ENCODE peak calls at places on chromosomes 12 and 14, in four cellular contexts. I, P, Q and J are unnamed samples.
A peak's percentile ranks its signal among the peaks of the same experiment; 100 is the strongest.

GRCh38 chr12:112998997-112999767 is 20.9 kb downstream of the OAS2 start:
- DNase-seq in I (no peak), P (no peak), Q (peak; percentile 23), J (no peak)

GRCh38 chr12:108678070-108678730 is 44.5 kb upstream of the SELPLG start:
- DNase-seq in I (no peak), P (no peak), Q (no peak), J (no peak)

GRCh38 chr14:39739796-39740195 is 307.6 kb upstream of the FBXO33 start:
- DNase-seq in I (no peak), P (no peak), Q (no peak), J (no peak)

GRCh38 chr14:63875311-63875710 is 22.5 kb downstream of the SYNE2 start:
- DNase-seq in I (peak; percentile 82), P (no peak), Q (no peak), J (no peak)

GRCh38 chr12:16323638-16324037 is 23.8 kb upstream of the MGST1 start:
- DNase-seq in I (no peak), P (no peak), Q (no peak), J (no peak)

GRCh38 chr12:49923878-49924610 is 20.3 kb upstream of the FAIM2 start:
- DNase-seq in I (no peak), P (no peak), Q (peak; percentile 22), J (no peak)

GRCh38 chr12:97063292-97063935 is 156.4 kb downstream of the NEDD1 start:
- DNase-seq in I (peak; percentile 54), P (no peak), Q (no peak), J (no peak)

GRCh38 chr14:84490081-84490480 is 1039.9 kb upstream of the FLRT2 start:
- DNase-seq in I (no peak), P (no peak), Q (no peak), J (no peak)

GRCh38 chr14:103576371-103577024 is 13.7 kb downstream of the COA8 start:
- DNase-seq in I (peak; percentile 74), P (peak; percentile 74), Q (peak; percentile 58), J (peak; percentile 96)

GRCh38 chr12:121773011-121773777 is 20.3 kb downstream of the RHOF start:
- DNase-seq in I (peak; percentile 36), P (peak; percentile 72), Q (peak; percentile 92), J (peak; percentile 83)

GRCh38 chr12:49121047-49121696 is 10.0 kb downstream of the TUBA1B start:
- DNase-seq in I (peak; percentile 36), P (peak; percentile 36), Q (peak; percentile 73), J (peak; percentile 83)

GRCh38 chr12:93167841-93168492 is 209.8 kb upstream of the NUDT4 start:
- DNase-seq in I (peak; percentile 46), P (no peak), Q (peak; percentile 64), J (peak; percentile 25)

GRCh38 chr14:50533806-50534205 is 1.4 kb upstream of the MAP4K5 start:
- DNase-seq in I (no peak), P (no peak), Q (no peak), J (no peak)

GRCh38 chr12:16347391-16348298 is at the start of gene MGST1:
- DNase-seq in I (peak; percentile 39), P (peak; percentile 70), Q (peak; percentile 95), J (peak; percentile 72)

GRCh38 chr14:70021548-70021947 is 142.3 kb downstream of the SMOC1 start:
- DNase-seq in I (no peak), P (no peak), Q (no peak), J (no peak)

GRCh38 chr12:103423061-103423473 is 72.7 kb downstream of the C12orf42 start:
- DNase-seq in I (no peak), P (no peak), Q (no peak), J (no peak)

GRCh38 chr12:6851153-6851920 is at the start of gene CDCA3:
- DNase-seq in I (peak; percentile 98), P (peak; percentile 96), Q (peak; percentile 99), J (peak; percentile 100)

GRCh38 chr12:69900720-69901131 is 75.7 kb downstream of the MYRFL start:
- DNase-seq in I (peak; percentile 38), P (peak; percentile 79), Q (peak; percentile 74), J (peak; percentile 83)

GRCh38 chr14:51490205-51490604 is 161.5 kb upstream of the FRMD6 start:
- DNase-seq in I (peak; percentile 67), P (no peak), Q (no peak), J (no peak)

GRCh38 chr14:35695072-35695471 is 114.0 kb downstream of the RALGAPA1 start:
- DNase-seq in I (no peak), P (no peak), Q (no peak), J (no peak)

GRCh38 chr12:42145552-42146215 is 1.0 kb upstream of the GXYLT1 start:
- DNase-seq in I (no peak), P (no peak), Q (peak; percentile 50), J (peak; percentile 71)

GRCh38 chr14:41498959-41499358 is 107.7 kb upstream of the LRFN5 start:
- DNase-seq in I (no peak), P (no peak), Q (no peak), J (peak; percentile 65)

GRCh38 chr14:39977198-39977597 is 545.0 kb upstream of the FBXO33 start:
- DNase-seq in I (no peak), P (no peak), Q (no peak), J (no peak)

GRCh38 chr14:51121096-51121495 is 26.2 kb upstream of the TRIM9 start:
- DNase-seq in I (peak; percentile 4), P (no peak), Q (no peak), J (no peak)

GRCh38 chr12:101001669-101002068 is 207.1 kb downstream of the ANO4 start:
- DNase-seq in I (no peak), P (no peak), Q (no peak), J (no peak)

GRCh38 chr14:78446807-78447206 is 276.6 kb downstream of the NRXN3 start:
- DNase-seq in I (no peak), P (no peak), Q (peak; percentile 32), J (no peak)

GRCh38 chr12:115988193-115988592 is 289.3 kb downstream of the MED13L start:
- DNase-seq in I (no peak), P (no peak), Q (no peak), J (no peak)

GRCh38 chr14:92726135-92726932 is 22.1 kb downstream of the LGMN start:
- DNase-seq in I (peak; percentile 89), P (peak; percentile 73), Q (no peak), J (peak; percentile 92)

GRCh38 chr12:111439657-111440151 is 34.0 kb downstream of the SH2B3 start:
- DNase-seq in I (no peak), P (no peak), Q (peak; percentile 26), J (no peak)

GRCh38 chr12:98745578-98746391 is 100.7 kb downstream of the APAF1 start:
- DNase-seq in I (no peak), P (no peak), Q (peak; percentile 46), J (no peak)

GRCh38 chr14:92687681-92688433 is 60.6 kb downstream of the LGMN start:
- DNase-seq in I (peak; percentile 31), P (peak; percentile 65), Q (peak; percentile 53), J (peak; percentile 28)

GRCh38 chr12:131202592-131203378 is 249.1 kb downstream of the ADGRD1 start:
- DNase-seq in I (no peak), P (no peak), Q (peak; percentile 26), J (no peak)

GRCh38 chr12:109773384-109774011 is 59.7 kb downstream of the TRPV4 start:
- DNase-seq in I (no peak), P (peak; percentile 34), Q (peak; percentile 36), J (peak; percentile 51)

GRCh38 chr14:64704145-64704742 is at the start of gene PLEKHG3:
- DNase-seq in I (peak; percentile 69), P (peak; percentile 84), Q (peak; percentile 78), J (peak; percentile 83)

GRCh38 chr14:95047754-95048153 is 109.6 kb downstream of the DICER1 start:
- DNase-seq in I (no peak), P (no peak), Q (no peak), J (no peak)

GRCh38 chr12:114703060-114703493 is 19.1 kb upstream of the TBX3 start:
- DNase-seq in I (no peak), P (no peak), Q (peak; percentile 48), J (no peak)

GRCh38 chr12:114700392-114701103 is 16.6 kb upstream of the TBX3 start:
- DNase-seq in I (no peak), P (no peak), Q (peak; percentile 45), J (no peak)

GRCh38 chr12:114702462-114702861 is 18.5 kb upstream of the TBX3 start:
- DNase-seq in I (no peak), P (no peak), Q (no peak), J (no peak)

GRCh38 chr12:114701553-114701952 is 17.6 kb upstream of the TBX3 start:
- DNase-seq in I (no peak), P (no peak), Q (no peak), J (no peak)

GRCh38 chr12:114701104-114701414 is 17.1 kb upstream of the TBX3 start:
- DNase-seq in I (no peak), P (no peak), Q (no peak), J (no peak)
- H3K27me3 ChIP-seq in I (peaks cover 73% of the 10 kb centered on the region), P (peaks cover 37% of the 10 kb centered on the region), Q (peaks cover 81% of the 10 kb centered on the region), J (peaks cover 36% of the 10 kb centered on the region)

DNA sequence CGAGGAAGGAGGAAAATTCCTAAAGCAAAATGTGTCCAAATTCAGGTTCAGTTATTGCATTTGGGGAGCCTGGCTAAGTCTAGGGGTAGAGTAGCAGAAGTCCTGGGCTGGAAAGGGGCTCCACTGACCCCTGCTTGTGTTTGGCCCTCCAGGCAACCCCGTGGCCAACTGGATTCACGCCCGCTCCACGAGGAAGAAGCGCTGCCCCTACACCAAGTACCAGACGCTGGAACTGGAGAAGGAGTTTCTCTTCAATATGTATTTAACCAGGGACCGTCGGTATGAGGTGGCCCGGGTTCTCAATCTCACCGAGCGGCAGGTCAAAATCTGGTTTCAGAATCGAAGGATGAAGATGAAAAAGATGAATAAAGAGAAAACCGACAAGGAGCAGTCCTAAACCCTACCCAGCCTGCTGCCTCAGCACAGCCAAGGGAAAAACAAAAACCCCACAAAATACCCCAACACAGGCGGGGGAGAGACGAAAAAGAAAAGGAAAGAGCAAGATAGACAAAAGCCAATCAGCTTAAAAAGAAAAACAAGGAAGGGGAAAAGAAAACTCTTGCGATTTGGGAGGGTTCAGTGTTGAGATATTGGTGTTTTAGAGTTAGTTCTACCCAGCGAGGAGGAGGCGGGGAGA is 2.4 kb downstream of the HOXC9 start:
- DNase-seq in I (no peak), P (no peak), Q (no peak), J (no peak)
- H3K27me3 ChIP-seq in I (peaks cover 94% of the 10 kb centered on the region), P (peaks cover 64% of the 10 kb centered on the region), Q (peaks cover 98% of the 10 kb centered on the region), J (no peaks in the 10 kb centered on the region)

DNA sequence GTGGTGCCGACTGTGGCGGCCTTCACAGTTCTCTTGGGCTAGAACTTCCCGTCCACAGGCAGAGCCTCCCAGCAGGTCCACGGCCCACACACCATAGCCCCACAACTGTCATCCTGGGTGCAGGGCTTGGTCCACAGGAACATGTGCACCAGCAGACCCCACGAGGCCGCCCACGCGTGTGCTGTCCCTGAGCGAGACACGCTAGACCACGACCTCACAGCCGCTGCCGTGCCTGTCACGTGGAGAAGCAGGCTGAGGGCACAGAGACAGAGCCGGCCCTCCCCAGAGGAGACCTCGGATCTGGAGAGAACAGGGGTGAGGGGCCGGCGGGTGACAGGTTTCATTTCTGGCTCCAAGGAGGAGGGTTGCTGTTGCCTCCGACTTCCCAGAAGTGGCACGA is 8.9 kb upstream of the GALNT9 start:
- DNase-seq in I (no peak), P (no peak), Q (no peak), J (no peak)
- H3K27me3 ChIP-seq in I (no peaks in the 10 kb centered on the region), P (peaks cover 8% of the 10 kb centered on the region), Q (peaks cover 2% of the 10 kb centered on the region), J (no peaks in the 10 kb centered on the region)

DNA sequence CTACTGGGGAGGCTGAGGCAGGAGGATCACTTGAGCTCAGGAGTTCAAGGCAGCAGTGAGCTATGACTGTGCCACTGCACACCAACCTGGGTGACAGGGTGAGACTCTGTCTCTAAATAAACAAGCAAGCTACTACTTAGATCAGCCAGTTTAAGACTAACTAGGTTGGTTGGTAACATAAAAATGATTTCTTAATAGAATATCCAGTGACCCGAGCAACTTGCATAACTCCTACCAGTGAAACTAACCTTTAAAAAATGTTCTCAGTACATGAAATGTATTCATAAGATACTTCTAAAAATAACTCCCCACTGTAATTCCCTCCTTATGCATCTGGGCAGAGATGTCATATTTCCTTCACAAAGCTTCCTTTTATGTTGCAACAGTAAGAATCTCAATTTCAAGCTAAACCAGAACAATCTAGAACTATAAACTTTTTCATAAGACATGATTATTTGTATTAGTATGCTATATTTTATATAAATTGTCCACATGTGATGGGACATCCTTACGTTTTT is 15.8 kb downstream of the TAOK3 start:
- DNase-seq in I (peak; percentile 78), P (no peak), Q (no peak), J (no peak)
- H3K27me3 ChIP-seq in I (no peaks in the 10 kb centered on the region), P (no peaks in the 10 kb centered on the region), Q (no peaks in the 10 kb centered on the region), J (no peaks in the 10 kb centered on the region)